ENCODE peak calls at places on chromosomes 6 and 20, in seven cellular contexts. L is ovary, N is adrenal gland, B is spleen, F is A549, E is transverse colon, D is body of pancreas. I is an unnamed sample.

GRCh38 chr20:37303637-37304036 is 14.2 kb downstream of the MANBAL start:
- DNase-seq in D (peak), B (no peak), L (no peak), N (peak), F (peak), E (no peak), I (no peak)

GRCh38 chr6:106084973-106085686 is 1.0 kb upstream of the PRDM1 start:
- DNase-seq in E (no peak), F (peak), L (no peak), D (no peak), B (no peak), N (no peak), I (no peak)

GRCh38 chr6:84979541-84979940 is 215.1 kb upstream of the TBX18 start:
- DNase-seq in E (no peak), N (no peak), L (no peak), B (no peak), D (no peak), F (no peak), I (no peak)

GRCh38 chr6:36216559-36216958 is 20.0 kb downstream of the BRPF3 start:
- DNase-seq in F (no peak), E (peak), L (no peak), D (no peak), B (no peak), N (peak), I (no peak)

GRCh38 chr6:99349620-99350141 is at the start of gene FAXC:
- DNase-seq in D (peak), B (no peak), L (peak), F (peak), E (peak), N (peak), I (no peak)

GRCh38 chr20:20734475-20734948 is 22.1 kb upstream of the RALGAPA2 start:
- DNase-seq in E (no peak), D (no peak), L (no peak), B (no peak), F (no peak), N (no peak), I (no peak)

GRCh38 chr6:122798099-122798641 is 9.1 kb downstream of the SMPDL3A start:
- DNase-seq in F (peak), E (peak), D (peak), L (no peak), B (no peak), N (peak), I (peak)

GRCh38 chr6:45640081-45640491 is 262.4 kb upstream of the SUPT3H start:
- DNase-seq in E (no peak), N (no peak), F (no peak), D (no peak), B (no peak), L (no peak), I (no peak)

GRCh38 chr6:19394687-19395086 is 442.5 kb upstream of the ID4 start:
- DNase-seq in B (no peak), L (no peak), F (no peak), N (no peak), E (no peak), D (no peak), I (no peak)

GRCh38 chr6:102485480-102485879 is 1092.0 kb downstream of the GRIK2 start:
- DNase-seq in F (no peak), L (no peak), D (no peak), N (no peak), E (no peak), B (no peak), I (no peak)

GRCh38 chr6:25027221-25027916 is 91.6 kb upstream of the RIPOR2 start:
- DNase-seq in E (peak), N (no peak), B (peak), D (no peak), F (no peak), L (no peak), I (no peak)

GRCh38 chr6:30411515-30412207 is 66.7 kb downstream of the RPP21 start:
- DNase-seq in F (peak), D (peak), B (peak), L (no peak), E (peak), N (peak), I (no peak)

GRCh38 chr6:16420715-16421461 is 182.5 kb downstream of the GMPR start:
- DNase-seq in E (peak), B (no peak), D (no peak), F (no peak), L (no peak), N (no peak), I (no peak)

GRCh38 chr6:157605484-157605883 is 217.6 kb upstream of the SNX9 start:
- DNase-seq in E (peak), B (no peak), F (no peak), D (no peak), N (no peak), L (no peak), I (no peak)

GRCh38 chr6:168332020-168332419 is 12.4 kb upstream of the DACT2 start:
- DNase-seq in L (no peak), B (no peak), E (no peak), F (no peak), N (no peak), D (no peak), I (no peak)

GRCh38 chr20:10412591-10413408 is 21.2 kb downstream of the MKKS start:
- DNase-seq in B (no peak), N (no peak), L (no peak), F (peak), E (no peak), D (no peak), I (no peak)

GRCh38 chr6:69138893-69139494 is 503.9 kb downstream of the ADGRB3 start:
- DNase-seq in N (no peak), B (no peak), D (no peak), L (no peak), F (no peak), E (no peak), I (no peak)

GRCh38 chr20:50172347-50173013 is 18.1 kb upstream of the CEBPB start:
- DNase-seq in E (peak), L (peak), N (peak), F (peak), B (peak), D (peak), I (peak)

GRCh38 chr20:53915459-53916172 is 154.8 kb downstream of the BCAS1 start:
- DNase-seq in D (peak), B (peak), L (peak), E (peak), F (peak), N (peak), I (peak)

GRCh38 chr6:111757342-111757741 is 115.9 kb downstream of the FYN start:
- DNase-seq in N (no peak), L (no peak), B (no peak), F (no peak), D (no peak), E (no peak), I (no peak)

GRCh38 chr20:15239542-15240206 is 902.3 kb upstream of the FLRT3 start:
- DNase-seq in L (no peak), N (no peak), B (no peak), F (no peak), E (no peak), D (no peak), I (no peak)

GRCh38 chr20:58956078-58956477 is 25.0 kb upstream of the NELFCD start:
- DNase-seq in B (no peak), L (no peak), D (no peak), N (no peak), E (no peak), F (no peak), I (no peak)

GRCh38 chr6:75855047-75855446 is 106.0 kb downstream of the MYO6 start:
- DNase-seq in E (peak), F (peak), B (no peak), L (no peak), N (peak), D (peak), I (no peak)

GRCh38 chr6:142408409-142408808 is 106.6 kb downstream of the ADGRG6 start:
- DNase-seq in L (no peak), D (no peak), F (no peak), E (no peak), B (no peak), N (no peak), I (no peak)
- TF ChIP-seq POLR2A in L (no peak), D (no peak), F (no peak), E (no peak), B (no peak), N (no peak), I (no peak)

GRCh38 chr20:5036828-5037227 is 35.5 kb upstream of the SLC23A2 start:
- DNase-seq in B (no peak), F (no peak), N (no peak), D (no peak), E (no peak), L (no peak), I (no peak)
- H3K27ac ChIP-seq in B (no peak), F (no peak), N (no peak), D (no peak), E (no peak), L (no peak), I (no peak)

GRCh38 chr6:37820713-37821069 is 1.2 kb downstream of the ZFAND3 start:
- DNase-seq in L (no peak), F (no peak), N (no peak), D (no peak), B (no peak), E (no peak), I (no peak)

GRCh38 chr6:37819177-37819801 is at the start of gene ZFAND3:
- DNase-seq in L (peak), E (peak), D (peak), N (peak), B (peak), F (peak), I (peak)

GRCh38 chr6:37818536-37819176 is 871 bp upstream of the ZFAND3 start:
- DNase-seq in F (peak), E (peak), L (peak), B (peak), D (peak), N (peak), I (peak)

GRCh38 chr6:37821449-37821848 is 1.9 kb downstream of the ZFAND3 start:
- DNase-seq in F (no peak), E (no peak), B (no peak), L (no peak), N (no peak), D (no peak), I (peak)

DNA sequence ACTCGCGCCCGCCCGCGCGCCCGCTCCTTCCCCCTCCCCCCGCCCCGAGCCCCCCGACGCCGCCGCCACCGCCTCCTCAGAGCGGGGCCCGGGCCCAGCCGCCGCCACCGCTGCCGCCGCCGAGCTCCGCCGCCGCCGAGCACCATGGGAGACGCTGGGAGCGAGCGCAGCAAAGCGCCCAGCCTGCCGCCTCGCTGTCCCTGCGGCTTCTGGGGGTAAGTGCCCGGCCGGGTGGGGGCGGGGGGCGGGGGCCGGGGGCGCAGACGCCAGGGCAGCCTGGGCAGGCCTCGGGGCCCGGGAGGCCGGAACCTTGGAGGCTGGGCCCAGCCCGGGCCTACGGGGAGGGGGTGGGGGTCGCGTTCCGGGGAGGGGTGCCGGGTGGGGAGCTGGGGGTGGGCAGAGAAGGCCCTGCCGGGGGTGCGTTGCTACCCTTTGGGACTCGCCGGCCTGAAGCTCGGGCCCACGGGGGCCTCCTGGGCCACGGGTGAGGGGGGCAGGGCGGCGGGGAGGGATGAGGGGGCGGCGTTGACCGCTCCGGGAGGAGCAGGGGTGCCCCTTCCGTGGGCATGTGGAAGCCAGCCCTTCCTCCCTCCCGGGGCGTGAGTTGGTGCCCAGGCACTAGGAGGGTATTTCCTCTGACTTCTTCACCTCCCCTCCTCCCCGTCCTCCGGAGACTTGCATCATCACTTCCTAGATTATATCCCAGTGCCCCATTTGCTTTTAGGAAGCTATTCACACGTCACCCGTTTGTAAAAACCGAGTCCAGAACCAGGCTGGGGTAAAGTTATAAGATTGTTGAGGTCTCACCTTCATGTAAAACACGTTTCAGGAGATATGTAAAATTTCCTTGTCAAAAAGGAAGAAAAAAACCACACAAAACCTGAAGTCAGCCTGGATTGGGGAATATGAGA is 530 bp downstream of the ZFAND3 start:
- DNase-seq in F (peak), L (peak), D (peak), E (peak), N (peak), B (peak), I (peak)
- TF ChIP-seq POLR2A in F (no peak), L (no peak), D (peak), E (no peak), N (no peak), B (no peak), I (peak)

DNA sequence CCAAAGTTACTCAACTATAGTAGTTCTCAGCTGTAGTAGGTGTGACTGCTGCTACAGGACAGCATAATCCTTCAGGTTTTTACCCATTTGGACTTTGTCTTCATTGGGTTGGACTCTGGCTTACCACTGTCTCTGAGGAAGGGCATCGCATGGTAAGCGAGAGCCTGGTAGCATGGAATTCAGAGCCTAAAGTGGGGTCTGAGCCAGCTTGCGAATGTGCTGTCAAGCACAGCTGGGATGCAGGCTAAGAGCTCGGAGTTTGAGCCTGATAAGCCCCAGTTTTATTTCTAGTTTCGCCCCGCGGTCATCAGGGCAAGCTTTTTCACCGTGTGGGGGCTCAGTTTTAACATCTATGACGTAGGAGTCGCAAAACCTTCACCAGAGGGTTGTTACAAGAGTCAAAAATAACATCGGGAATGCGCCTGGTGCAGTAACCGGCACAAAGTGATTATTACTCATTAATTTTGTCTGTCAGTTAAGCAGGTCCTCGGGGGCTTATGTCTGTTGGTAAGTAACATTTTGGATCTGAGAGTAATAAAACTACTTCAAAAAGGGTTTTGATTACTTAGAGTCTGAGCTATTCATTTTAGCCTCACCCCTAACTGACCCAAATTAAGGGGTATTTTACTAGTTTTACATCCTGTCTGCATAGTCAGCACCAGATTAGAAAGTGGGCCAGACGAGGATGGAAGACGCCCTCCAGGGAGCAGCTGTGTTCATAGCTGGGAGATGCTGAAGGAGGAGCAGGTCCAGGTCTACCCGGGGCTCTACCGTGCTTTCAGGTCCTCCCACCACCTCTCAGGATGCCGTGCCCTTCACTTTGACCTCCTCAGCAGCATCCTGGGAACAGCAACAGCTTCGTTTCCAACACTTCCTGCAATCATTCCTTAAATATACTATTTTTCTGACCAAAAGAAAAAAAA is 29.8 kb downstream of the SLC22A23 start:
- DNase-seq in L (no peak), F (no peak), B (no peak), D (peak), N (no peak), E (no peak), I (no peak)
- H3K27ac ChIP-seq in L (no peak), F (no peak), B (no peak), D (no peak), N (no peak), E (no peak), I (no peak)

I was measured in gastrocnemius medialis.